ENCODE peak calls at places on chromosomes 6 and 20, in four cellular contexts. One of them, this sample, is unnamed.

GRCh38 chr6:167706313-167707109 is 120.2 kb upstream of the AFDN start:
- DNase-seq in K562: no peak
- DNase-seq in GM12878: peak; percentile 33
- DNase-seq in HepG2: no peak
- DNase-seq in this sample: no peak

GRCh38 chr20:44068311-44068710 is 118.7 kb downstream of the JPH2 start:
- DNase-seq in HepG2: no peak
- DNase-seq in GM12878: no peak
- DNase-seq in K562: peak; percentile 35
- DNase-seq in this sample: no peak

GRCh38 chr6:7820288-7820835 is 90.2 kb downstream of the TXNDC5 start:
- DNase-seq in K562: no peak
- DNase-seq in HepG2: no peak
- DNase-seq in GM12878: no peak
- DNase-seq in this sample: no peak

GRCh38 chr6:37004044-37004984 is 1.1 kb upstream of the FGD2 start:
- DNase-seq in K562: no peak
- DNase-seq in HepG2: no peak
- DNase-seq in GM12878: no peak
- DNase-seq in this sample: no peak

GRCh38 chr6:38713812-38714211 is 1.3 kb upstream of the DNAH8 start:
- DNase-seq in GM12878: no peak
- DNase-seq in HepG2: no peak
- DNase-seq in K562: no peak
- DNase-seq in this sample: no peak

GRCh38 chr20:22383156-22383555 is 201.2 kb downstream of the FOXA2 start:
- DNase-seq in K562: no peak
- DNase-seq in HepG2: no peak
- DNase-seq in GM12878: no peak
- DNase-seq in this sample: no peak

GRCh38 chr6:88916615-88917198 is 46.7 kb downstream of the RNGTT start:
- DNase-seq in GM12878: no peak
- DNase-seq in HepG2: no peak
- DNase-seq in K562: no peak
- DNase-seq in this sample: no peak

GRCh38 chr6:110181131-110182027 is 1.2 kb downstream of the CDC40 start:
- DNase-seq in GM12878: no peak
- DNase-seq in HepG2: no peak
- DNase-seq in K562: no peak
- DNase-seq in this sample: no peak

GRCh38 chr6:157630463-157631080 is 192.5 kb upstream of the SNX9 start:
- DNase-seq in K562: no peak
- DNase-seq in GM12878: no peak
- DNase-seq in HepG2: no peak
- DNase-seq in this sample: no peak

GRCh38 chr6:157634566-157634965 is 188.5 kb upstream of the SNX9 start:
- DNase-seq in K562: no peak
- DNase-seq in HepG2: no peak
- DNase-seq in GM12878: no peak
- DNase-seq in this sample: no peak

GRCh38 chr6:157631838-157632237 is 191.2 kb upstream of the SNX9 start:
- DNase-seq in HepG2: no peak
- DNase-seq in GM12878: no peak
- DNase-seq in K562: no peak
- DNase-seq in this sample: no peak

GRCh38 chr6:157631388-157631787 is 191.7 kb upstream of the SNX9 start:
- DNase-seq in K562: no peak
- DNase-seq in GM12878: no peak
- DNase-seq in HepG2: no peak
- DNase-seq in this sample: no peak

GRCh38 chr6:157632821-157633220 is 190.2 kb upstream of the SNX9 start:
- DNase-seq in HepG2: no peak
- DNase-seq in K562: no peak
- DNase-seq in GM12878: no peak
- DNase-seq in this sample: no peak
- TF ChIP-seq FOXK2 in HepG2: no peak
- TF ChIP-seq FOXK2 in K562: no peak
- TF ChIP-seq FOXK2 in GM12878: no peak
- TF ChIP-seq FOXK2 in this sample: no peak

GRCh38 chr6:13452346-13453171 is 34.8 kb downstream of the GFOD1 start:
- DNase-seq in HepG2: no peak
- DNase-seq in K562: no peak
- DNase-seq in GM12878: no peak
- DNase-seq in this sample: no peak
- TF ChIP-seq FOXK2 in HepG2: no peak
- TF ChIP-seq FOXK2 in K562: no peak
- TF ChIP-seq FOXK2 in GM12878: no peak
- TF ChIP-seq FOXK2 in this sample: no peak

GRCh38 chr6:106688177-106688951 is 59.0 kb downstream of the QRSL1 start:
- DNase-seq in HepG2: peak; percentile 63
- DNase-seq in K562: no peak
- DNase-seq in GM12878: peak; percentile 25
- DNase-seq in this sample: no peak

GRCh38 chr6:106693343-106693742 is 64.0 kb downstream of the QRSL1 start:
- DNase-seq in GM12878: no peak
- DNase-seq in HepG2: no peak
- DNase-seq in K562: no peak
- DNase-seq in this sample: no peak

GRCh38 chr6:106694343-106694742 is 65.0 kb downstream of the QRSL1 start:
- DNase-seq in HepG2: no peak
- DNase-seq in K562: no peak
- DNase-seq in GM12878: no peak
- DNase-seq in this sample: no peak

GRCh38 chr6:106692823-106693216 is 63.4 kb downstream of the QRSL1 start:
- DNase-seq in K562: no peak
- DNase-seq in GM12878: no peak
- DNase-seq in HepG2: no peak
- DNase-seq in this sample: no peak

GRCh38 chr6:106692112-106692822 is 62.9 kb downstream of the QRSL1 start:
- DNase-seq in K562: no peak
- DNase-seq in GM12878: no peak
- DNase-seq in HepG2: no peak
- DNase-seq in this sample: no peak
- TF ChIP-seq FOXK2 in K562: no peak
- TF ChIP-seq FOXK2 in GM12878: no peak
- TF ChIP-seq FOXK2 in HepG2: no peak
- TF ChIP-seq FOXK2 in this sample: no peak

GRCh38 chr6:111210074-111210729 is 122.9 kb downstream of the SLC16A10 start:
- DNase-seq in HepG2: peak; percentile 60
- DNase-seq in K562: peak; percentile 27
- DNase-seq in GM12878: peak; percentile 30
- DNase-seq in this sample: peak; percentile 71
- TF ChIP-seq FOXK2 in HepG2: no peak
- TF ChIP-seq FOXK2 in K562: no peak
- TF ChIP-seq FOXK2 in GM12878: no peak
- TF ChIP-seq FOXK2 in this sample: no peak

GRCh38 chr20:47998736-47999135 is 213.5 kb upstream of the SULF2 start:
- DNase-seq in K562: no peak
- DNase-seq in GM12878: no peak
- DNase-seq in HepG2: no peak
- DNase-seq in this sample: no peak
- TF ChIP-seq FOXK2 in K562: no peak
- TF ChIP-seq FOXK2 in GM12878: no peak
- TF ChIP-seq FOXK2 in HepG2: no peak
- TF ChIP-seq FOXK2 in this sample: no peak

GRCh38 chr6:40369891-40370290 is 217.3 kb downstream of the LRFN2 start:
- DNase-seq in HepG2: no peak
- DNase-seq in K562: no peak
- DNase-seq in GM12878: no peak
- DNase-seq in this sample: no peak

GRCh38 chr6:40373267-40373666 is 213.9 kb downstream of the LRFN2 start:
- DNase-seq in GM12878: no peak
- DNase-seq in K562: no peak
- DNase-seq in HepG2: no peak
- DNase-seq in this sample: no peak

GRCh38 chr6:40369028-40369427 is 218.1 kb downstream of the LRFN2 start:
- DNase-seq in GM12878: no peak
- DNase-seq in K562: no peak
- DNase-seq in HepG2: no peak
- DNase-seq in this sample: no peak

GRCh38 chr6:40371621-40372020 is 215.5 kb downstream of the LRFN2 start:
- DNase-seq in HepG2: no peak
- DNase-seq in GM12878: no peak
- DNase-seq in K562: no peak
- DNase-seq in this sample: no peak

GRCh38 chr6:40371095-40371494 is 216.1 kb downstream of the LRFN2 start:
- DNase-seq in K562: no peak
- DNase-seq in GM12878: no peak
- DNase-seq in HepG2: no peak
- DNase-seq in this sample: no peak
- TF ChIP-seq FOXK2 in K562: no peak
- TF ChIP-seq FOXK2 in GM12878: no peak
- TF ChIP-seq FOXK2 in HepG2: no peak
- TF ChIP-seq FOXK2 in this sample: no peak

DNA sequence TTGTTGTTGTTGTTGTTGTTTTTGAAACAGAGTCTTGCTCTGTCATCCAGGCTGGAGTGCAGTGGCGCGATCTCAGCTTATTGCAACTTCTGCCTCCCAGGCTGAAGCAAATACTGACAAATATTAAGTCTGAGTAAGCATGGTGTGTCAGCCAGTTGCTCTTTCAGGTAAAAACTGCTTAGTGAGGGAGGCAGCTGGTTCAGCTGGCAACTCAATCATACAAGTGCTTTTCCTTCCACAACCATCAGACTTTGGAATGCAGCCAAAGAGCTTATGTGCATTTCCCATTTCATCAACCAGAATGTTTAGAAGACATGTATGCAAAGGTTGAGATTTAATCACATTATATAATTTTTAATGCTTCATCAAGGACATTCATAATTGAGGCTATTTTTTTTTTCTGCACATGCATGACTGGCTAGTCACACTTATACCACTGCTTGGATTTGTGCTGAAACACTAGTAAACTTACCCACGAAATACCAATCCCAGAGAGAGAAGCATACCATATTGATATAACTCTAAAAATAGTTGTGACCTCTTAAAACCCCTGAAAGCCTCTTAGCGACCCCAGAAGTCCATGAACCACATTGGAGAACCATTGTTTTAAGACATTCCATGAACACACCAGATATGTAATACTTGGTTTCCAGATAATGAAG is 56.0 kb downstream of the CLIC5 start:
- DNase-seq in HepG2: no peak
- DNase-seq in GM12878: no peak
- DNase-seq in K562: no peak
- DNase-seq in this sample: no peak
- TF ChIP-seq FOXK2 in HepG2: no peak
- TF ChIP-seq FOXK2 in GM12878: no peak
- TF ChIP-seq FOXK2 in K562: no peak
- TF ChIP-seq FOXK2 in this sample: no peak